ENCODE peak calls at places on chromosome 2, in six cellular contexts. M is GM23248, Y is IMR-90, P is tibial artery, U is PC-9, R is left ventricle myocardium inferior. J is an unnamed sample.

GRCh38 chr2:152352616-152353015 is 17.6 kb downstream of the FMNL2 start:
- DNase-seq in M (no peak), R (no peak), U (no peak), Y (no peak), P (no peak), J (no peak)

GRCh38 chr2:39919511-39920317 is 140.7 kb upstream of the THUMPD2 start:
- DNase-seq in R (no peak), P (no peak), M (no peak), Y (no peak), U (no peak), J (no peak)

GRCh38 chr2:753123-753522 is 75.9 kb upstream of the TMEM18 start:
- DNase-seq in Y (no peak), M (no peak), P (no peak), U (no peak), R (no peak), J (no peak)

GRCh38 chr2:191748528-191749180 is 70.7 kb downstream of the NABP1 start:
- DNase-seq in U (no peak), R (no peak), P (no peak), M (peak; percentile 27), Y (peak; percentile 24), J (no peak)

GRCh38 chr2:189092936-189093335 is 86.6 kb downstream of the COL5A2 start:
- DNase-seq in Y (peak; percentile 75), R (peak; percentile 25), M (peak; percentile 93), P (peak; percentile 65), U (no peak), J (no peak)

GRCh38 chr2:168037772-168038171 is 209.6 kb downstream of the STK39 start:
- DNase-seq in P (no peak), R (no peak), M (peak; percentile 13), Y (peak; percentile 54), U (no peak), J (no peak)

GRCh38 chr2:151297882-151298281 is 8.4 kb upstream of the NMI start:
- DNase-seq in P (no peak), R (no peak), U (no peak), M (no peak), Y (peak; percentile 11), J (no peak)

GRCh38 chr2:201798252-201798918 is 8.0 kb upstream of the CDK15 start:
- DNase-seq in Y (peak; percentile 96), U (peak; percentile 89), P (no peak), M (peak; percentile 94), R (no peak), J (no peak)

GRCh38 chr2:67650292-67651133 is 253.4 kb downstream of the ETAA1 start:
- DNase-seq in U (no peak), Y (peak; percentile 96), M (peak; percentile 95), P (peak; percentile 85), R (peak; percentile 82), J (peak; percentile 56)

GRCh38 chr2:15561574-15562344 is 625 bp upstream of the NBAS start:
- DNase-seq in R (no peak), U (no peak), Y (peak; percentile 34), M (peak; percentile 70), P (no peak), J (no peak)

GRCh38 chr2:86297382-86298147 is 39.9 kb downstream of the REEP1 start:
- DNase-seq in U (no peak), R (no peak), M (peak; percentile 9), Y (no peak), P (no peak), J (no peak)

GRCh38 chr2:147416099-147416498 is 428.7 kb upstream of the ACVR2A start:
- DNase-seq in R (no peak), P (no peak), Y (no peak), U (peak; percentile 86), M (peak; percentile 11), J (no peak)

GRCh38 chr2:174009488-174010223 is 44.5 kb upstream of the SP3 start:
- DNase-seq in Y (peak; percentile 64), P (no peak), M (peak; percentile 77), U (no peak), R (no peak), J (no peak)

GRCh38 chr2:33893801-33894200 is 294.7 kb upstream of the FAM98A start:
- DNase-seq in R (no peak), M (no peak), Y (no peak), U (no peak), P (no peak), J (no peak)

GRCh38 chr2:41707790-41708451 is 339.9 kb upstream of the PKDCC start:
- DNase-seq in M (no peak), P (no peak), Y (no peak), R (no peak), U (no peak), J (no peak)

GRCh38 chr2:153811516-153811915 is 60.2 kb upstream of the GALNT13 start:
- DNase-seq in U (no peak), P (no peak), Y (no peak), R (no peak), M (no peak), J (no peak)

GRCh38 chr2:197165020-197165419 is 145.6 kb downstream of the ANKRD44 start:
- DNase-seq in R (no peak), P (no peak), M (no peak), Y (no peak), U (no peak), J (no peak)
- H3K4me1 ChIP-seq in R (peaks cover 34% of the 10 kb centered on the region), P (peaks cover 19% of the 10 kb centered on the region), M (peaks cover 7% of the 10 kb centered on the region), Y (peaks cover 7% of the 10 kb centered on the region), U (peaks cover 8% of the 10 kb centered on the region), J (no peaks in the 10 kb centered on the region)

GRCh38 chr2:157302492-157303099 is 23.0 kb downstream of the ERMN start:
- DNase-seq in P (no peak), Y (peak; percentile 44), M (peak; percentile 81), R (no peak), U (no peak), J (no peak)

GRCh38 chr2:157303612-157304011 is 22.0 kb downstream of the ERMN start:
- DNase-seq in U (no peak), Y (no peak), M (no peak), R (no peak), P (no peak), J (no peak)

GRCh38 chr2:157304811-157305712 is 20.6 kb downstream of the ERMN start:
- DNase-seq in P (no peak), R (no peak), U (no peak), M (peak; percentile 70), Y (peak; percentile 49), J (no peak)

GRCh38 chr2:157307021-157307420 is 18.6 kb downstream of the ERMN start:
- DNase-seq in M (peak; percentile 42), Y (peak; percentile 9), P (no peak), R (no peak), U (no peak), J (no peak)

GRCh38 chr2:157305713-157306110 is 19.9 kb downstream of the ERMN start:
- DNase-seq in Y (peak; percentile 5), P (no peak), M (peak; percentile 31), U (no peak), R (no peak), J (no peak)
- H3K4me1 ChIP-seq in Y (peaks cover 2% of the 10 kb centered on the region), P (no peaks in the 10 kb centered on the region), M (peaks cover 33% of the 10 kb centered on the region), U (no peaks in the 10 kb centered on the region), R (no peaks in the 10 kb centered on the region), J (no peaks in the 10 kb centered on the region)

DNA sequence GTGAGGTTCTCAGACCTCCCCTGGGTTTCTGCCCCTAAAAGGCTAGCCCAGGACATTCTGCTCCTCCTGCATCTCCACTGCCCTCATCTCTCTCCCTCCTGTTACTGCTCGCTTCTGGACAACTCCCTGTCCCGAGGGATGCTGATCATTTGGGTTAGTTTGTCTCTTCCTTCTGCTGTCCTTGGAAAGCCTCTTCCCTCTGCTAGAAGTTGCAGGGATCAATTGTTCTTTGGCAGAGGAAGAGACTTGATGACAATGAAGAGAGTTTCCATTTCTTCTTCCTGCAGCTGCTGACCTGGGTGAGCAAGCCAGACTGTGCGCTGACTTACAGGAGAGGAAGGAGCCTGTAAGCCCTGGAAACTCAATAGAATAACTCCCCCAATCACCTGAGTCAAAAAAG is 68.9 kb downstream of the RDH14 start:
- DNase-seq in R (no peak), P (no peak), Y (no peak), U (no peak), M (no peak), J (no peak)
- H3K4me1 ChIP-seq in R (no peaks in the 10 kb centered on the region), P (no peaks in the 10 kb centered on the region), Y (no peaks in the 10 kb centered on the region), U (no peaks in the 10 kb centered on the region), M (no peaks in the 10 kb centered on the region), J (no peaks in the 10 kb centered on the region)

GRCh38 chr2:238138331-238139102 is at the start of gene KLHL30:
- DNase-seq in Y (no peak), M (no peak), U (no peak), P (peak; percentile 57), R (peak; percentile 72), J (no peak)
- H3K4me1 ChIP-seq in Y (peaks cover 19% of the 10 kb centered on the region), M (peaks cover 8% of the 10 kb centered on the region), U (peaks cover 58% of the 10 kb centered on the region), P (peaks cover 57% of the 10 kb centered on the region), R (peaks cover 70% of the 10 kb centered on the region), J (no peaks in the 10 kb centered on the region)

DNA sequence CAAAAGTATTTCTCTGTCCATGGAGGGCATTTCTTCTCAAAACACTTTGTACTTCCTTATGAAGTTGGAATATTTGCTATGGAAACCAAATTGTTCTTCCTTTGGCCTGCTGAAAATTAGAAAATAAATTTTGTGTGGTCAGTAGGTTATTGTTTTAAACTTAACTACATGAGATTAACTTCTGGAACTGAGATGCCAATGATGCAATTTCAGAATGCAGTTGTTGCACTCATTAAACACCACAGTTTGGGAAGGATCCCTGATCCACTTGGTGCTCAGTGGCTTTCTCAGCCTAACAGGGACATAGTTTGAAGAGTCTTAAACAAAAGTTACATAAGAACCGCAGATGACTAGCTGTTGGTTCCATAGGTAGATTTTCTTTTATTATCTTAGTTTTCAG is 23.3 kb upstream of the IL1R1 start:
- DNase-seq in R (no peak), Y (no peak), U (no peak), P (no peak), M (peak; percentile 29), J (no peak)
- H3K4me1 ChIP-seq in R (peaks cover 24% of the 10 kb centered on the region), Y (peaks cover 27% of the 10 kb centered on the region), U (peaks cover 20% of the 10 kb centered on the region), P (peaks cover 9% of the 10 kb centered on the region), M (peaks cover 29% of the 10 kb centered on the region), J (peaks cover 60% of the 10 kb centered on the region)

GRCh38 chr2:96264086-96264485 is 1.7 kb downstream of the TMEM127 start:
- DNase-seq in Y (peak; percentile 29), R (no peak), U (no peak), M (no peak), P (no peak), J (no peak)

GRCh38 chr2:96260404-96261260 is 5.2 kb downstream of the TMEM127 start:
- DNase-seq in R (peak; percentile 61), P (peak; percentile 70), M (peak; percentile 95), Y (peak; percentile 92), U (peak; percentile 97), J (peak; percentile 89)

GRCh38 chr2:96261328-96262003 is 4.3 kb downstream of the TMEM127 start:
- DNase-seq in P (no peak), R (no peak), U (no peak), Y (no peak), M (no peak), J (no peak)

GRCh38 chr2:96264656-96265348 is 995 bp downstream of the TMEM127 start:
- DNase-seq in Y (peak; percentile 29), R (no peak), P (no peak), M (peak; percentile 65), U (no peak), J (peak; percentile 68)

GRCh38 chr2:96262306-96262705 is 3.5 kb downstream of the TMEM127 start:
- DNase-seq in R (no peak), M (peak; percentile 36), Y (no peak), P (no peak), U (no peak), J (no peak)
- H3K4me1 ChIP-seq in R (peaks cover 97% of the 10 kb centered on the region), M (peaks cover 47% of the 10 kb centered on the region), Y (peaks cover 26% of the 10 kb centered on the region), P (peaks cover 65% of the 10 kb centered on the region), U (peaks cover 59% of the 10 kb centered on the region), J (peaks cover 22% of the 10 kb centered on the region)

J was measured in right lobe of liver.